ENCODE peak calls at places on chromosomes 12 and 14, in ten cellular contexts. O is hypothalamus; T is EH; N is WERI-Rb-1; S is fibroblast of lung; F is H7; M is heart right ventricle; Q is lung; D is activated naive CD8-positive, alpha-beta T cell treated with anti-CD3 and anti-CD28 coated beads for 36 hours; B is NCI-H2107. E is an unnamed sample.

GRCh38 chr14:66056268-66056907 is 429.8 kb upstream of the CCDC196 start:
- DNase-seq in T (no peak), S (no peak), O (no peak), D (no peak), M (no peak), N (no peak), Q (no peak), B (no peak), F (no peak), E (no peak)

GRCh38 chr12:69039881-69040280 is 106.9 kb upstream of the CPM start:
- DNase-seq in D (no peak), S (peak; percentile 10), M (no peak), T (no peak), N (no peak), B (no peak), F (no peak), O (no peak), Q (no peak), E (no peak)

GRCh38 chr12:104219908-104220404 is 4.4 kb downstream of the TXNRD1 start:
- DNase-seq in N (no peak), O (no peak), F (no peak), Q (peak; percentile 44), S (peak; percentile 81), M (no peak), T (peak; percentile 96), B (no peak), D (peak; percentile 67), E (no peak)

GRCh38 chr12:55637467-55637866 is 775 bp downstream of the OR10P1 start:
- DNase-seq in N (no peak), T (no peak), O (no peak), M (no peak), F (no peak), D (peak; percentile 39), Q (no peak), B (no peak), S (no peak), E (no peak)

GRCh38 chr12:89267404-89267803 is 84.9 kb downstream of the DUSP6 start:
- DNase-seq in O (no peak), F (no peak), N (no peak), M (no peak), S (no peak), B (no peak), T (peak; percentile 13), D (no peak), Q (no peak), E (no peak)

GRCh38 chr12:51726931-51727330 is 121.6 kb downstream of the FIGNL2 start:
- DNase-seq in S (no peak), O (no peak), D (no peak), N (no peak), F (no peak), M (no peak), B (no peak), Q (no peak), T (peak; percentile 11), E (no peak)

GRCh38 chr14:100067971-100068959 is 3.0 kb downstream of the EVL start:
- DNase-seq in N (no peak), O (no peak), F (no peak), M (peak; percentile 28), T (peak; percentile 39), B (no peak), D (peak; percentile 90), Q (peak; percentile 50), S (no peak), E (no peak)

GRCh38 chr12:113762155-113762848 is 203.8 kb downstream of the RBM19 start:
- DNase-seq in O (no peak), T (no peak), S (no peak), D (no peak), F (peak; percentile 73), Q (no peak), N (no peak), M (no peak), B (no peak), E (no peak)

GRCh38 chr12:124678421-124678893 is 111.0 kb upstream of the NCOR2 start:
- DNase-seq in N (peak; percentile 51), O (no peak), B (no peak), D (no peak), Q (no peak), F (no peak), S (no peak), T (no peak), M (no peak), E (no peak)

GRCh38 chr12:124851344-124851743 is 12.3 kb downstream of the SCARB1 start:
- DNase-seq in S (no peak), O (no peak), T (no peak), M (no peak), F (no peak), Q (no peak), B (no peak), D (no peak), N (no peak), E (no peak)

GRCh38 chr12:96399919-96400630 is at the start of gene CDK17:
- DNase-seq in O (peak; percentile 44), D (peak; percentile 88), B (peak; percentile 89), T (peak; percentile 85), Q (peak; percentile 85), F (peak; percentile 96), M (peak; percentile 87), S (peak; percentile 89), N (peak; percentile 77), E (peak; percentile 88)

GRCh38 chr14:31770271-31770670 is 209.1 kb downstream of the NUBPL start:
- DNase-seq in F (no peak), T (no peak), B (no peak), S (peak; percentile 6), O (no peak), N (no peak), D (no peak), M (no peak), Q (no peak), E (no peak)

GRCh38 chr14:29645117-29645516 is 282.5 kb downstream of the PRKD1 start:
- DNase-seq in S (no peak), O (no peak), M (no peak), Q (no peak), B (no peak), N (no peak), F (no peak), T (no peak), D (no peak), E (no peak)

GRCh38 chr12:45615268-45615667 is 114.2 kb upstream of the ARID2 start:
- DNase-seq in D (no peak), F (no peak), Q (no peak), O (no peak), S (peak; percentile 65), T (peak; percentile 84), M (no peak), B (peak; percentile 21), N (no peak), E (no peak)

GRCh38 chr14:45246633-45247173 is 6.3 kb downstream of the MIS18BP1 start:
- DNase-seq in M (no peak), Q (no peak), D (no peak), B (no peak), T (no peak), N (no peak), S (no peak), F (no peak), O (no peak), E (no peak)

GRCh38 chr14:71166434-71166833 is 259.2 kb downstream of the PCNX1 start:
- DNase-seq in O (no peak), D (no peak), M (no peak), N (peak; percentile 52), Q (no peak), B (no peak), T (peak; percentile 74), F (peak; percentile 85), S (peak; percentile 70), E (peak; percentile 46)

GRCh38 chr12:100956311-100956852 is 161.8 kb downstream of the ANO4 start:
- DNase-seq in O (no peak), Q (no peak), T (no peak), D (no peak), S (no peak), N (no peak), B (no peak), F (no peak), M (no peak), E (no peak)

GRCh38 chr14:26730929-26731618 is 133.2 kb upstream of the NOVA1 start:
- DNase-seq in S (peak; percentile 34), M (no peak), B (no peak), O (no peak), T (no peak), D (peak; percentile 1), Q (no peak), N (peak; percentile 57), F (peak; percentile 19), E (no peak)

GRCh38 chr12:103205906-103206305 is 248.4 kb downstream of the ASCL1 start:
- DNase-seq in M (no peak), O (no peak), T (no peak), D (no peak), Q (no peak), F (no peak), S (no peak), B (no peak), N (no peak), E (no peak)

GRCh38 chr14:106679776-106680175 is 1153.4 kb downstream of the TMEM121 start:
- DNase-seq in B (no peak), T (no peak), Q (no peak), F (no peak), O (no peak), D (no peak), M (no peak), S (no peak), N (no peak), E (no peak)

GRCh38 chr12:9948606-9949286 is 16.6 kb upstream of the CLEC2A start:
- DNase-seq in B (no peak), O (no peak), D (no peak), S (no peak), T (no peak), F (no peak), M (no peak), N (no peak), Q (no peak), E (no peak)

GRCh38 chr14:67875175-67876006 is 55.8 kb downstream of the RAD51B start:
- DNase-seq in N (no peak), O (no peak), S (no peak), B (no peak), D (no peak), T (no peak), M (no peak), Q (no peak), F (no peak), E (no peak)

GRCh38 chr12:123049398-123050250 is 69.1 kb downstream of the ARL6IP4 start:
- DNase-seq in D (no peak), B (no peak), Q (no peak), M (no peak), O (no peak), F (no peak), T (no peak), S (no peak), N (peak; percentile 29), E (no peak)

GRCh38 chr12:92059976-92060375 is 85.7 kb downstream of the BTG1 start:
- DNase-seq in T (peak; percentile 92), N (no peak), S (peak; percentile 80), O (no peak), F (no peak), D (no peak), M (no peak), Q (no peak), B (no peak), E (no peak)

GRCh38 chr12:89359615-89360014 is 7.3 kb upstream of the DUSP6 start:
- DNase-seq in S (no peak), N (no peak), T (no peak), D (no peak), B (no peak), O (no peak), Q (no peak), M (no peak), F (no peak), E (no peak)

GRCh38 chr12:68340404-68341270 is 8.5 kb upstream of the MDM1 start:
- DNase-seq in Q (no peak), N (no peak), D (no peak), O (no peak), M (no peak), S (no peak), F (no peak), T (no peak), B (no peak), E (no peak)

GRCh38 chr12:94650143-94651056 is at the start of gene TMCC3:
- DNase-seq in B (peak; percentile 9), D (peak; percentile 22), T (peak; percentile 9), F (peak; percentile 91), N (peak; percentile 33), S (peak; percentile 45), M (peak; percentile 22), O (no peak), Q (no peak), E (peak; percentile 80)

GRCh38 chr12:50182461-50182860 is 15.3 kb upstream of the CERS5 start:
- DNase-seq in N (no peak), Q (no peak), F (no peak), S (no peak), D (no peak), T (no peak), M (no peak), B (no peak), O (no peak), E (no peak)

E was measured in frontal cortex.